ENCODE peak calls at places on chromosomes 16 and 17, in eight cellular contexts. E is MM.1S, W is PC-3, J is GM23248, Q is HCT116, K is mesenchymal stem cell, Y is IMR-90, G is Karpas-422. C is an unnamed sample.

GRCh38 chr16:86382774-86383407 is 127.4 kb upstream of the FOXF1 start:
- DNase-seq in K (peak), Q (no peak), J (no peak), Y (no peak), E (no peak), G (no peak), W (no peak), C (no peak)

GRCh38 chr16:3119701-3120408 is 7.5 kb downstream of the ZNF205 start:
- DNase-seq in W (no peak), G (no peak), E (no peak), K (no peak), Q (no peak), Y (no peak), J (no peak), C (no peak)

GRCh38 chr17:48052956-48053757 is 5.0 kb downstream of the NFE2L1 start:
- DNase-seq in W (no peak), J (peak), G (no peak), Q (no peak), K (peak), Y (peak), E (no peak), C (peak)

GRCh38 chr17:69061901-69062556 is 1.3 kb upstream of the ABCA9 start:
- DNase-seq in Q (no peak), Y (no peak), J (peak), W (no peak), K (no peak), G (no peak), E (no peak), C (no peak)

GRCh38 chr17:79986441-79987186 is 49.1 kb downstream of the TBC1D16 start:
- DNase-seq in Q (no peak), G (no peak), K (no peak), Y (peak), E (no peak), W (no peak), J (no peak), C (peak)

GRCh38 chr17:27354491-27355081 is 60.7 kb downstream of the WSB1 start:
- DNase-seq in J (peak), W (peak), E (peak), K (no peak), Y (no peak), Q (no peak), G (peak), C (no peak)

GRCh38 chr17:351436-351713 is 1.2 kb downstream of the RPH3AL start:
- DNase-seq in W (no peak), J (no peak), Y (no peak), G (no peak), E (no peak), K (no peak), Q (no peak), C (no peak)

GRCh38 chr16:35391328-35391727 is 1931.9 kb downstream of the TP53TG3F start:
- DNase-seq in Y (peak), K (peak), W (peak), E (peak), J (peak), G (peak), Q (peak), C (peak)

GRCh38 chr16:85256190-85256739 is 144.0 kb upstream of the CIBAR2 start:
- DNase-seq in Q (no peak), Y (no peak), G (peak), E (no peak), J (no peak), K (no peak), W (no peak), C (no peak)

GRCh38 chr17:44212507-44213402 is 6.7 kb downstream of the UBTF start:
- DNase-seq in K (no peak), J (no peak), W (no peak), Q (no peak), E (no peak), G (no peak), Y (no peak), C (peak)

GRCh38 chr17:44207319-44207718 is 7.6 kb upstream of the ATXN7L3 start:
- DNase-seq in Q (no peak), Y (no peak), K (no peak), G (no peak), W (no peak), E (no peak), J (no peak), C (no peak)

GRCh38 chr17:44211281-44212265 is 7.9 kb downstream of the UBTF start:
- DNase-seq in K (no peak), G (no peak), Q (no peak), J (no peak), E (no peak), W (no peak), Y (no peak), C (peak)

GRCh38 chr17:44210342-44211192 is 8.9 kb downstream of the UBTF start:
- DNase-seq in Q (peak), W (peak), E (peak), J (peak), G (peak), K (peak), Y (peak), C (peak)

DNA sequence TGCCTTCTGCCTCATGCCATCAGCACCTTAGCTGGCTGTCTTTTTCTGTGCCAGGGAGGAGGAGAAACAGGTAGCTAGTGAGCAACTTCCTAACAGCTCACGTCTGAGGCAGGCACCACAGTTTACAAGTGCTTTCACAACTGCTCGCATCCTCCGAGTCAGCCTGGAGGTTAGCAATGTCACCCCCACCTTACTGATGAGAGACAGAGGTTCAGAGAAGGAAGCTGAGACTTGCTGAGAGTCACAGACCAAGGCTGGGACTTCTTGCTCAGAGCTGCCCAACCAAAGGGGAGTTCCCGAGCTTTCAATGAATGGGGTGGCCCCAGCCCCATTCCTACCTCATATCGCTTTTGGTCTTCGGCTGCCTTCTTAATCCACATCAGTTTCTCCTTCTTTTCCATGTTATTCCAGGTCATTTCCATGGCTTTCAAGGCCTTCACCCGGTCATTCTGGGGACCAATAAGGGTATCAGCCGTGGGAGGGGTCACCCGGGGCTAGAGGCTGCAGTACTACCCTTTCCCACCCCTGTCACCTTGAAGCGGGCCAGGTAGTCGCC is 9.6 kb downstream of the UBTF start:
- DNase-seq in K (peak), W (peak), E (no peak), Y (peak), Q (no peak), J (peak), G (no peak), C (no peak)
- H3K9ac ChIP-seq in K (peak), W (no peak), E (peak), Y (peak), Q (peak), J (peak), G (peak), C (no peak)

GRCh38 chr16:50615891-50616290 is 65.2 kb downstream of the SNX20 start:
- DNase-seq in G (no peak), J (no peak), Q (no peak), W (no peak), Y (no peak), K (no peak), E (no peak), C (no peak)
- H3K4me3 ChIP-seq in G (no peak), J (no peak), Q (no peak), W (no peak), Y (no peak), K (no peak), E (no peak), C (no peak)

DNA sequence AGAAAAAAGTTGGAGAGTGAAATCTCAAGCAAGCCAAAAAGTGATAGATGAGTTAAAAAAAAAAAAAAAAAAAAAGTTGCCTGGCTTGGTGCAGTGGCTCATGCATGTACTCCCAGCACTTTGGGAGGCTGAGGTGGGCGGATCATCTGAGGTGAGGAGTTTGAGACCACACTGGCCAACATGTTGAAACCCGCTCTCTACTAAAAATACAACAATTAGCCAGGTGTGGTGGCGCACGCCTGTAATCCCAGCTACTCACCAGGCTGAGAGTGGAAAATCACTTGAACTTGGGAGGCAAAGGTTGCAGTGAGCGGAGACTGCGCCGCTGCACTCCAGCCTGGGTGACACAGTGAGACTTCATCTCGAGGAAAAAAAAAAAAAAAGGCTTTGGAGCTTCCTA is 668.8 kb downstream of the WWOX start:
- DNase-seq in J (no peak), G (no peak), Y (no peak), W (no peak), Q (no peak), K (no peak), E (peak), C (no peak)
- H3K27ac ChIP-seq in J (no peak), G (no peak), Y (no peak), W (no peak), Q (no peak), K (no peak), E (peak), C (no peak)

GRCh38 chr17:13797863-13798262 is 196.1 kb upstream of the HS3ST3A1 start:
- DNase-seq in W (no peak), G (no peak), Y (no peak), J (no peak), K (no peak), E (no peak), Q (no peak), C (no peak)
- H3K9ac ChIP-seq in W (no peak), G (no peak), Y (no peak), J (no peak), K (no peak), E (no peak), Q (no peak), C (no peak)

DNA sequence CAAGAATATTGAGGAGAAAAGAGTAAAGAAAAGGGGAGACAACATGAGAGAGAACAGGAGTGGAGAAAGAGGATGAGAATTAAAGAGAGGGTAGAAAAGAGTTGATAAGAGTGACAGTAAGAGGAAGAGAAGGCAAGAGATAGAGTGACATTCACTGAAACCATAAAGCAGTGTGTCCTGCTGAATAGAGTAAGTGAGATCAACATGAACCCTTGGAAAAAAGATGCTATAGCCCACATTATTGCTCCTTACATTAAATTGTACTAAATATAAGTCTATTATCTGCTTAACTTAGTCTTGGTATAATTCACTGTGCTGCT is 489.5 kb downstream of the SHISA9 start:
- DNase-seq in Y (no peak), E (no peak), W (no peak), Q (no peak), J (no peak), K (no peak), G (no peak), C (no peak)
- H3K4me3 ChIP-seq in Y (no peak), E (no peak), W (no peak), Q (no peak), J (no peak), K (no peak), G (no peak), C (peak)

C was measured in endodermal cell.